ENCODE peak calls at places on chromosomes 5 and 9, in nine cellular contexts. U is foreskin keratinocyte; J is stomach; B is osteocyte; O is GM23338; C is CD4-positive, alpha-beta T cell; W is PC-3; N is suprapubic skin; F is AG04450. Y is an unnamed sample.

GRCh38 chr5:141715340-141715905 is 33.4 kb upstream of the ARAP3 start:
- DNase-seq in U (no peak), J (no peak), B (no peak), O (no peak), C (no peak), W (no peak), N (no peak), F (no peak), Y (no peak)

GRCh38 chr9:87040410-87041009 is 93.2 kb upstream of the GAS1 start:
- DNase-seq in U (no peak), J (no peak), B (no peak), O (no peak), C (no peak), W (no peak), N (no peak), F (no peak), Y (no peak)

GRCh38 chr9:70830618-70831017 is 290.8 kb downstream of the TRPM3 start:
- DNase-seq in U (no peak), J (no peak), B (no peak), O (no peak), C (no peak), W (no peak), N (no peak), F (no peak), Y (no peak)

GRCh38 chr5:64160196-64160595 is 5.4 kb upstream of the RNF180 start:
- DNase-seq in U (no peak), J (no peak), B (no peak), O (no peak), C (no peak), W (peak), N (no peak), F (no peak), Y (no peak)

GRCh38 chr9:121322737-121323448 is 47.2 kb downstream of the STOM start:
- DNase-seq in U (no peak), J (no peak), B (no peak), O (no peak), C (no peak), W (no peak), N (no peak), F (no peak), Y (no peak)

GRCh38 chr5:125505062-125505461 is 758.6 kb upstream of the ZNF608 start:
- DNase-seq in U (no peak), J (no peak), B (no peak), O (no peak), C (no peak), W (no peak), N (no peak), F (no peak), Y (no peak)

GRCh38 chr5:35863159-35863558 is 6.5 kb downstream of the IL7R start:
- DNase-seq in U (no peak), J (no peak), B (no peak), O (no peak), C (no peak), W (peak), N (no peak), F (no peak), Y (no peak)

GRCh38 chr9:92711844-92712243 is 41.9 kb upstream of the IPPK start:
- DNase-seq in U (no peak), J (no peak), B (no peak), O (no peak), C (no peak), W (no peak), N (no peak), F (no peak), Y (no peak)

GRCh38 chr9:85603920-85604319 is 137.8 kb downstream of the AGTPBP1 start:
- DNase-seq in U (no peak), J (no peak), B (no peak), O (no peak), C (no peak), W (no peak), N (no peak), F (no peak), Y (no peak)

GRCh38 chr5:10166392-10166791 is 83.3 kb downstream of the ATPSCKMT start:
- DNase-seq in U (no peak), J (no peak), B (no peak), O (no peak), C (no peak), W (no peak), N (no peak), F (no peak), Y (no peak)

GRCh38 chr9:106420511-106420944 is 442.4 kb upstream of the ZNF462 start:
- DNase-seq in U (peak), J (no peak), B (no peak), O (no peak), C (no peak), W (peak), N (no peak), F (no peak), Y (no peak)

GRCh38 chr9:20646656-20647055 is 24.4 kb upstream of the MLLT3 start:
- DNase-seq in U (no peak), J (no peak), B (no peak), O (peak), C (no peak), W (no peak), N (no peak), F (no peak), Y (no peak)

GRCh38 chr5:6904822-6905221 is 191.6 kb downstream of the TENT4A start:
- DNase-seq in U (no peak), J (no peak), B (no peak), O (no peak), C (no peak), W (no peak), N (no peak), F (no peak), Y (no peak)

GRCh38 chr5:24789631-24790354 is 145.0 kb upstream of the CDH10 start:
- DNase-seq in U (no peak), J (no peak), B (no peak), O (no peak), C (no peak), W (peak), N (no peak), F (no peak), Y (no peak)

GRCh38 chr9:34190996-34191892 is 12.4 kb downstream of the UBAP1 start:
- DNase-seq in U (no peak), J (no peak), B (peak), O (peak), C (no peak), W (peak), N (no peak), F (no peak), Y (no peak)
- TF ChIP-seq CTCF in U (peak), J (no peak), B (peak), O (peak), C (no peak), W (peak), N (no peak), F (peak), Y (no peak)

GRCh38 chr9:129197978-129198736 is 20.1 kb upstream of the IER5L start:
- DNase-seq in U (no peak), J (no peak), B (no peak), O (peak), C (no peak), W (no peak), N (peak), F (peak), Y (no peak)
- TF ChIP-seq CTCF in U (peak), J (no peak), B (no peak), O (no peak), C (no peak), W (no peak), N (no peak), F (peak), Y (no peak)

GRCh38 chr9:5043381-5043780 is 58.3 kb downstream of the JAK2 start:
- DNase-seq in U (no peak), J (no peak), B (no peak), O (no peak), C (no peak), W (peak), N (no peak), F (no peak), Y (no peak)
- TF ChIP-seq CTCF in U (no peak), J (no peak), B (no peak), O (no peak), C (no peak), W (no peak), N (no peak), F (no peak), Y (no peak)

GRCh38 chr9:99231708-99232107 is 9.6 kb downstream of the SEC61B start:
- DNase-seq in U (no peak), J (no peak), B (no peak), O (peak), C (no peak), W (peak), N (no peak), F (no peak), Y (peak)
- TF ChIP-seq CTCF in U (peak), J (no peak), B (peak), O (peak), C (peak), W (peak), N (peak), F (peak), Y (no peak)